ENCODE peak calls at places on chromosomes 5 and 9, in five cellular contexts. D, F, S, X and A are unnamed samples.

GRCh38 chr9:83362341-83362995 is 175.7 kb downstream of the FRMD3 start:
- DNase-seq in X (no peak), D (no peak), F (no peak), S (peak), A (peak)

GRCh38 chr9:15354713-15355112 is 47.7 kb upstream of the TTC39B start:
- DNase-seq in D (no peak), F (no peak), X (no peak), S (no peak), A (peak)

GRCh38 chr5:9329125-9329524 is 216.8 kb downstream of the SEMA5A start:
- DNase-seq in F (no peak), S (no peak), X (no peak), D (no peak), A (no peak)

GRCh38 chr5:6446626-6447309 is 1.9 kb upstream of the UBE2QL1 start:
- DNase-seq in S (no peak), D (no peak), F (no peak), X (no peak), A (no peak)

GRCh38 chr5:114238771-114239313 is 123.0 kb upstream of the KCNN2 start:
- DNase-seq in F (no peak), X (no peak), D (no peak), S (no peak), A (no peak)

GRCh38 chr9:136297016-136297691 is 6.7 kb downstream of the CCDC187 start:
- DNase-seq in S (no peak), F (no peak), D (no peak), X (no peak), A (no peak)

GRCh38 chr9:135890896-135891631 is 16.3 kb downstream of the CAMSAP1 start:
- DNase-seq in F (no peak), X (no peak), D (no peak), S (no peak), A (no peak)

GRCh38 chr5:35438786-35439185 is 178.9 kb upstream of the SPEF2 start:
- DNase-seq in F (no peak), D (no peak), S (no peak), X (no peak), A (no peak)

GRCh38 chr9:14942037-14942436 is 31.8 kb upstream of the FREM1 start:
- DNase-seq in X (no peak), S (no peak), D (no peak), F (no peak), A (no peak)

GRCh38 chr5:41519801-41520200 is 9.4 kb upstream of the PLCXD3 start:
- DNase-seq in D (no peak), F (no peak), S (no peak), X (no peak), A (no peak)

GRCh38 chr9:87601175-87601574 is 103.5 kb downstream of the DAPK1 start:
- DNase-seq in S (no peak), F (no peak), X (no peak), D (no peak), A (peak)

GRCh38 chr5:98334946-98335345 is 438.5 kb upstream of the RGMB start:
- DNase-seq in S (no peak), F (no peak), D (no peak), X (no peak), A (no peak)

GRCh38 chr5:82730862-82731261 is 346.3 kb downstream of the TMEM167A start:
- DNase-seq in F (no peak), S (no peak), D (no peak), X (no peak), A (no peak)

GRCh38 chr9:136847827-136848392 is 1.3 kb upstream of the PHPT1 start:
- DNase-seq in D (no peak), S (peak), X (peak), F (peak), A (peak)

GRCh38 chr9:9557804-9558334 is 1054.9 kb downstream of the PTPRD start:
- DNase-seq in X (no peak), D (no peak), F (no peak), S (peak), A (peak)

GRCh38 chr9:112917987-112918362 is 27.3 kb upstream of the SLC46A2 start:
- DNase-seq in F (no peak), X (no peak), D (no peak), S (no peak), A (no peak)

GRCh38 chr5:124738751-124739559 is 7.5 kb downstream of the ZNF608 start:
- DNase-seq in S (peak), D (no peak), X (no peak), F (no peak), A (peak)

GRCh38 chr5:7849531-7850240 is 1.2 kb downstream of the CFAP90 start:
- DNase-seq in D (no peak), S (peak), X (no peak), F (no peak), A (no peak)

GRCh38 chr5:34491251-34491620 is 164.9 kb upstream of the RAI14 start:
- DNase-seq in X (no peak), D (no peak), F (no peak), S (peak), A (peak)

GRCh38 chr5:1481999-1482381 is 36.8 kb upstream of the SLC6A3 start:
- DNase-seq in S (no peak), F (no peak), X (no peak), D (no peak), A (no peak)

GRCh38 chr9:96209407-96210031 is 92.5 kb downstream of the HSD17B3 start:
- DNase-seq in F (no peak), X (peak), S (no peak), D (no peak), A (no peak)